ENCODE peak calls at places on chromosomes 2 and 18, in five cellular contexts. One of them, this sample, is unnamed.

GRCh38 chr2:36438454-36438977 is 82.9 kb downstream of the CRIM1 start:
- DNase-seq in IMR-90: peak
- DNase-seq in H1: no peak
- DNase-seq in neuronal stem cell: no peak
- DNase-seq in H9: no peak
- DNase-seq in this sample: no peak

GRCh38 chr18:23462876-23463275 is 9.8 kb downstream of the RIOK3 start:
- DNase-seq in IMR-90: peak
- DNase-seq in H1: no peak
- DNase-seq in neuronal stem cell: no peak
- DNase-seq in H9: no peak
- DNase-seq in this sample: no peak

GRCh38 chr2:150425121-150425559 is 62.3 kb downstream of the RND3 start:
- DNase-seq in IMR-90: peak
- DNase-seq in H1: peak
- DNase-seq in neuronal stem cell: peak
- DNase-seq in H9: peak
- DNase-seq in this sample: no peak

GRCh38 chr2:197308635-197309368 is 1.8 kb downstream of the ANKRD44 start:
- DNase-seq in IMR-90: no peak
- DNase-seq in H1: no peak
- DNase-seq in neuronal stem cell: no peak
- DNase-seq in H9: no peak
- DNase-seq in this sample: no peak

GRCh38 chr18:48534364-48534763 is 4.5 kb upstream of the CTIF start:
- DNase-seq in IMR-90: peak
- DNase-seq in H1: no peak
- DNase-seq in neuronal stem cell: no peak
- DNase-seq in H9: peak
- DNase-seq in this sample: no peak

GRCh38 chr2:175600024-175600831 is 401.8 kb downstream of the LNPK start:
- DNase-seq in IMR-90: no peak
- DNase-seq in H1: no peak
- DNase-seq in neuronal stem cell: no peak
- DNase-seq in H9: no peak
- DNase-seq in this sample: no peak

GRCh38 chr2:160372585-160372984 is 121.0 kb downstream of the RBMS1 start:
- DNase-seq in IMR-90: peak
- DNase-seq in H1: no peak
- DNase-seq in neuronal stem cell: no peak
- DNase-seq in H9: no peak
- DNase-seq in this sample: no peak

GRCh38 chr2:48332286-48332685 is 197.7 kb upstream of the STON1 start:
- DNase-seq in IMR-90: peak
- DNase-seq in H1: no peak
- DNase-seq in neuronal stem cell: no peak
- DNase-seq in H9: no peak
- DNase-seq in this sample: no peak

GRCh38 chr2:226865273-226865672 is 29.4 kb downstream of the RHBDD1 start:
- DNase-seq in IMR-90: no peak
- DNase-seq in H1: no peak
- DNase-seq in neuronal stem cell: no peak
- DNase-seq in H9: no peak
- DNase-seq in this sample: no peak

GRCh38 chr18:72762505-72763122 is 105.2 kb downstream of the NETO1 start:
- DNase-seq in IMR-90: peak
- DNase-seq in H1: no peak
- DNase-seq in neuronal stem cell: peak
- DNase-seq in H9: no peak
- DNase-seq in this sample: peak

GRCh38 chr18:13245481-13246000 is 27.0 kb downstream of the LDLRAD4 start:
- DNase-seq in IMR-90: no peak
- DNase-seq in H1: no peak
- DNase-seq in neuronal stem cell: no peak
- DNase-seq in H9: no peak
- DNase-seq in this sample: no peak

GRCh38 chr18:65359479-65359878 is 391.3 kb upstream of the CDH7 start:
- DNase-seq in IMR-90: no peak
- DNase-seq in H1: no peak
- DNase-seq in neuronal stem cell: no peak
- DNase-seq in H9: no peak
- DNase-seq in this sample: no peak

GRCh38 chr2:222938327-222938726 is 77.5 kb downstream of the ACSL3 start:
- DNase-seq in IMR-90: no peak
- DNase-seq in H1: no peak
- DNase-seq in neuronal stem cell: no peak
- DNase-seq in H9: no peak
- DNase-seq in this sample: no peak

GRCh38 chr18:31237142-31237541 is 74.5 kb upstream of the DSC1 start:
- DNase-seq in IMR-90: no peak
- DNase-seq in H1: no peak
- DNase-seq in neuronal stem cell: no peak
- DNase-seq in H9: no peak
- DNase-seq in this sample: no peak

GRCh38 chr18:31241900-31242409 is 76.0 kb upstream of the DSG1 start:
- DNase-seq in IMR-90: peak
- DNase-seq in H1: peak
- DNase-seq in neuronal stem cell: no peak
- DNase-seq in H9: peak
- DNase-seq in this sample: no peak

GRCh38 chr18:31244737-31245432 is 73.1 kb upstream of the DSG1 start:
- DNase-seq in IMR-90: no peak
- DNase-seq in H1: no peak
- DNase-seq in neuronal stem cell: no peak
- DNase-seq in H9: no peak
- DNase-seq in this sample: no peak

GRCh38 chr18:31243740-31244512 is 74.0 kb upstream of the DSG1 start:
- DNase-seq in IMR-90: no peak
- DNase-seq in H1: no peak
- DNase-seq in neuronal stem cell: no peak
- DNase-seq in H9: no peak
- DNase-seq in this sample: no peak

GRCh38 chr18:31241425-31241824 is 76.5 kb upstream of the DSG1 start:
- DNase-seq in IMR-90: no peak
- DNase-seq in H1: no peak
- DNase-seq in neuronal stem cell: no peak
- DNase-seq in H9: no peak
- DNase-seq in this sample: no peak
- H2AFZ ChIP-seq in IMR-90: no peak
- H2AFZ ChIP-seq in H1: no peak
- H2AFZ ChIP-seq in neuronal stem cell: no peak
- H2AFZ ChIP-seq in H9: no peak
- H2AFZ ChIP-seq in this sample: no peak

GRCh38 chr2:8656811-8657210 is 25.0 kb upstream of the ID2 start:
- DNase-seq in IMR-90: no peak
- DNase-seq in H1: no peak
- DNase-seq in neuronal stem cell: no peak
- DNase-seq in H9: no peak
- DNase-seq in this sample: no peak

GRCh38 chr2:8659735-8660492 is 21.9 kb upstream of the ID2 start:
- DNase-seq in IMR-90: no peak
- DNase-seq in H1: no peak
- DNase-seq in neuronal stem cell: no peak
- DNase-seq in H9: no peak
- DNase-seq in this sample: no peak

GRCh38 chr2:8659092-8659734 is 22.6 kb upstream of the ID2 start:
- DNase-seq in IMR-90: no peak
- DNase-seq in H1: no peak
- DNase-seq in neuronal stem cell: no peak
- DNase-seq in H9: no peak
- DNase-seq in this sample: no peak

GRCh38 chr2:8657423-8658062 is 24.3 kb upstream of the ID2 start:
- DNase-seq in IMR-90: no peak
- DNase-seq in H1: no peak
- DNase-seq in neuronal stem cell: no peak
- DNase-seq in H9: no peak
- DNase-seq in this sample: no peak

GRCh38 chr2:8658064-8658862 is 23.6 kb upstream of the ID2 start:
- DNase-seq in IMR-90: no peak
- DNase-seq in H1: no peak
- DNase-seq in neuronal stem cell: no peak
- DNase-seq in H9: no peak
- DNase-seq in this sample: no peak
- H3K9ac ChIP-seq in IMR-90: no peak
- H3K9ac ChIP-seq in H1: no peak
- H3K9ac ChIP-seq in neuronal stem cell: no peak
- H3K9ac ChIP-seq in H9: no peak
- H3K9ac ChIP-seq in this sample: no peak

GRCh38 chr2:61619561-61619960 is 81.4 kb upstream of the XPO1 start:
- DNase-seq in IMR-90: no peak
- DNase-seq in H1: no peak
- DNase-seq in neuronal stem cell: no peak
- DNase-seq in H9: no peak
- DNase-seq in this sample: no peak
- H2AFZ ChIP-seq in IMR-90: no peak
- H2AFZ ChIP-seq in H1: peak
- H2AFZ ChIP-seq in neuronal stem cell: no peak
- H2AFZ ChIP-seq in H9: no peak
- H2AFZ ChIP-seq in this sample: no peak

DNA sequence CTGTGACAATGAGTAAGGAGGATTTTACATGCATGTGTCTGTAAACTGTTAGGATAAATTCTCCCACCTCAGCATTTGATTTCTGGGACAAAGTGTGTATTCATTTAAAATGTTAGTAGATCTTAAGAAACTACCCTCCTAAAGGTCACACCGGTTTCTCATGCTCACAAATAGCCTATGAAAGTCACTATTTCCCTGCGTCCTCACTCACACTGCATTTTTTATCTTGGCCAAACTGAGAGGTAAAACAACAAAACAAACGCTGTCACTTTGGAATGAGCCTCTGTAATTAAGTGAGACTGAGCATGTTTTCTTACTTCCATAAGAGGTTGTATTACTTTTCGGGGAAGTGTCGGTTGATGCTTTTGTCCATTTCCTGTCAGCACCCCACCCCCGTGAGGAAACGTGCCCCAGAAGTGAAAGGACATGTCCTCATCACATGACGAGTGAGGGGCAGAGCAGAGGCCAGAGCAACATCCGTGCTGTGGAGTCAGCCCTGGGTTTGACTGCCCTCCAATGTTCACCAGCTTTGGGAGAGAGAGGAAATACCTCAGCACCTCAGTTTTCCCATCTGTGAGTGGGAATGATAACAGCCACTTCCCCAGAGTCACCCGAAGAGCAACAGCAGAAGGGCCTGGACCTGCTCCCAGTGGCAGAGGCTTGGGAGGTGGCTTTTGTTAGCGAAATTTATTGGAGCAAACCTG is 3.1 kb downstream of the GYPC start:
- DNase-seq in IMR-90: peak
- DNase-seq in H1: no peak
- DNase-seq in neuronal stem cell: no peak
- DNase-seq in H9: no peak
- DNase-seq in this sample: peak
- H3K9ac ChIP-seq in IMR-90: no peak
- H3K9ac ChIP-seq in H1: no peak
- H3K9ac ChIP-seq in neuronal stem cell: no peak
- H3K9ac ChIP-seq in H9: no peak
- H3K9ac ChIP-seq in this sample: peak